ENCODE peak calls at places on chromosomes 6 and 20, in nine cellular contexts. D is HL-60, I is progenitor cell of endocrine pancreas, H is thoracic aorta, F is ovary, Y is mucosa of descending colon, M is RWPE1, C is thyroid gland, A is GM12865. X is an unnamed sample.

GRCh38 chr6:21171801-21172200 is 421.8 kb upstream of the SOX4 start:
- DNase-seq in I (no peak), F (no peak), Y (no peak), D (no peak), A (no peak), H (no peak), M (no peak), C (no peak), X (no peak)

GRCh38 chr20:63070301-63070625 is 63.5 kb upstream of the BHLHE23 start:
- DNase-seq in A (no peak), H (no peak), M (no peak), Y (no peak), I (no peak), C (no peak), D (no peak), F (no peak), X (no peak)

GRCh38 chr6:2108700-2109306 is 136.6 kb downstream of the GMDS start:
- DNase-seq in I (no peak), M (no peak), A (no peak), Y (no peak), C (no peak), H (no peak), D (no peak), F (no peak), X (no peak)

GRCh38 chr20:21571841-21572690 is 58.2 kb upstream of the NKX2-2 start:
- DNase-seq in D (no peak), H (no peak), I (no peak), A (peak), F (no peak), M (peak), C (peak), Y (no peak), X (no peak)

GRCh38 chr6:30075987-30076311 is 380 bp upstream of the RNF39 start:
- DNase-seq in M (peak), F (no peak), H (no peak), D (no peak), Y (peak), I (no peak), C (peak), A (no peak), X (no peak)

GRCh38 chr6:144469144-144469575 is 184.0 kb downstream of the UTRN start:
- DNase-seq in Y (no peak), C (no peak), H (no peak), I (no peak), M (no peak), D (no peak), A (peak), F (no peak), X (no peak)

GRCh38 chr6:80316655-80317332 is 210.3 kb downstream of the BCKDHB start:
- DNase-seq in C (no peak), I (no peak), F (no peak), D (no peak), H (no peak), M (no peak), Y (no peak), A (no peak), X (no peak)

GRCh38 chr6:157030756-157031155 is 253.6 kb downstream of the ARID1B start:
- DNase-seq in F (no peak), M (no peak), H (no peak), Y (no peak), I (no peak), A (no peak), C (no peak), D (no peak), X (no peak)

GRCh38 chr6:165484178-165484889 is 174.9 kb upstream of the C6orf118 start:
- DNase-seq in H (no peak), C (no peak), Y (no peak), F (no peak), D (no peak), M (no peak), I (no peak), A (peak), X (no peak)

GRCh38 chr6:106097368-106098231 is 11.5 kb downstream of the PRDM1 start:
- DNase-seq in A (peak), F (no peak), M (no peak), I (no peak), Y (no peak), C (peak), H (no peak), D (peak), X (no peak)

GRCh38 chr6:13229205-13230085 is 98.9 kb downstream of the TBC1D7 start:
- DNase-seq in Y (no peak), I (no peak), M (peak), A (peak), C (peak), F (no peak), D (no peak), H (no peak), X (no peak)

GRCh38 chr20:1993986-1994385 is at the start of gene PDYN:
- DNase-seq in I (no peak), H (no peak), Y (no peak), M (no peak), A (no peak), D (no peak), C (no peak), F (no peak), X (no peak)

GRCh38 chr6:45532626-45533258 is 155.0 kb upstream of the SUPT3H start:
- DNase-seq in I (no peak), D (no peak), A (no peak), Y (no peak), F (no peak), M (no peak), C (no peak), H (no peak), X (no peak)

GRCh38 chr20:1150218-1150617 is 31.8 kb downstream of the PSMF1 start:
- DNase-seq in D (no peak), M (peak), A (no peak), F (no peak), Y (no peak), H (no peak), I (no peak), C (no peak), X (no peak)

GRCh38 chr6:148653138-148653776 is 93.6 kb upstream of the UST start:
- DNase-seq in F (no peak), I (no peak), H (no peak), M (no peak), C (no peak), Y (no peak), A (no peak), D (no peak), X (no peak)